ENCODE peak calls at places on chromosomes 13 and 19, in nine cellular contexts. One of them, this sample, is unnamed.

GRCh38 chr13:66660013-66660804 is 569.9 kb downstream of the PCDH9 start:
- DNase-seq in lung: no peak
- DNase-seq in transverse colon: no peak
- DNase-seq in AG04450: no peak
- DNase-seq in CD8-positive, alpha-beta T cell: no peak
- DNase-seq in ascending aorta: no peak
- DNase-seq in heart left ventricle: no peak
- DNase-seq in breast epithelium: no peak
- DNase-seq in cardiac muscle cell: peak; percentile 54
- DNase-seq in this sample: no peak

GRCh38 chr19:6564393-6564792 is 26.6 kb downstream of the CD70 start:
- DNase-seq in lung: no peak
- DNase-seq in transverse colon: no peak
- DNase-seq in AG04450: no peak
- DNase-seq in CD8-positive, alpha-beta T cell: no peak
- DNase-seq in ascending aorta: no peak
- DNase-seq in heart left ventricle: no peak
- DNase-seq in breast epithelium: no peak
- DNase-seq in cardiac muscle cell: peak; percentile 20
- DNase-seq in this sample: no peak

GRCh38 chr19:39498262-39499081 is at the start of gene DLL3:
- DNase-seq in lung: no peak
- DNase-seq in transverse colon: no peak
- DNase-seq in AG04450: no peak
- DNase-seq in CD8-positive, alpha-beta T cell: no peak
- DNase-seq in ascending aorta: no peak
- DNase-seq in heart left ventricle: no peak
- DNase-seq in breast epithelium: no peak
- DNase-seq in cardiac muscle cell: no peak
- DNase-seq in this sample: no peak

GRCh38 chr19:19606021-19606420 is 12.5 kb downstream of the PBX4 start:
- DNase-seq in lung: no peak
- DNase-seq in transverse colon: peak; percentile 74
- DNase-seq in AG04450: no peak
- DNase-seq in CD8-positive, alpha-beta T cell: peak; percentile 54
- DNase-seq in ascending aorta: no peak
- DNase-seq in heart left ventricle: no peak
- DNase-seq in breast epithelium: no peak
- DNase-seq in cardiac muscle cell: no peak
- DNase-seq in this sample: no peak

GRCh38 chr13:27868639-27869435 is 51.0 kb upstream of the PDX1 start:
- DNase-seq in lung: no peak
- DNase-seq in transverse colon: no peak
- DNase-seq in AG04450: no peak
- DNase-seq in CD8-positive, alpha-beta T cell: no peak
- DNase-seq in ascending aorta: no peak
- DNase-seq in heart left ventricle: no peak
- DNase-seq in breast epithelium: no peak
- DNase-seq in cardiac muscle cell: peak; percentile 19
- DNase-seq in this sample: no peak

GRCh38 chr13:79282976-79283375 is 123.1 kb downstream of the RBM26 start:
- DNase-seq in lung: no peak
- DNase-seq in transverse colon: no peak
- DNase-seq in AG04450: no peak
- DNase-seq in CD8-positive, alpha-beta T cell: no peak
- DNase-seq in ascending aorta: no peak
- DNase-seq in heart left ventricle: no peak
- DNase-seq in breast epithelium: no peak
- DNase-seq in cardiac muscle cell: peak; percentile 3
- DNase-seq in this sample: no peak

GRCh38 chr13:48920730-48921129 is 55.0 kb upstream of the FNDC3A start:
- DNase-seq in lung: no peak
- DNase-seq in transverse colon: no peak
- DNase-seq in AG04450: no peak
- DNase-seq in CD8-positive, alpha-beta T cell: no peak
- DNase-seq in ascending aorta: no peak
- DNase-seq in heart left ventricle: no peak
- DNase-seq in breast epithelium: no peak
- DNase-seq in cardiac muscle cell: no peak
- DNase-seq in this sample: no peak

GRCh38 chr13:63625869-63626268 is 2210.2 kb upstream of the PCDH20 start:
- DNase-seq in lung: no peak
- DNase-seq in transverse colon: no peak
- DNase-seq in AG04450: no peak
- DNase-seq in CD8-positive, alpha-beta T cell: no peak
- DNase-seq in ascending aorta: no peak
- DNase-seq in heart left ventricle: no peak
- DNase-seq in breast epithelium: no peak
- DNase-seq in cardiac muscle cell: no peak
- DNase-seq in this sample: no peak

GRCh38 chr13:21060063-21060826 is 1.1 kb downstream of the LATS2 start:
- DNase-seq in lung: no peak
- DNase-seq in transverse colon: peak; percentile 25
- DNase-seq in AG04450: no peak
- DNase-seq in CD8-positive, alpha-beta T cell: no peak
- DNase-seq in ascending aorta: no peak
- DNase-seq in heart left ventricle: peak; percentile 44
- DNase-seq in breast epithelium: no peak
- DNase-seq in cardiac muscle cell: peak; percentile 63
- DNase-seq in this sample: peak; percentile 72

GRCh38 chr19:2629491-2630351 is 72.8 kb downstream of the GNG7 start:
- DNase-seq in lung: no peak
- DNase-seq in transverse colon: no peak
- DNase-seq in AG04450: no peak
- DNase-seq in CD8-positive, alpha-beta T cell: no peak
- DNase-seq in ascending aorta: no peak
- DNase-seq in heart left ventricle: no peak
- DNase-seq in breast epithelium: no peak
- DNase-seq in cardiac muscle cell: peak; percentile 29
- DNase-seq in this sample: no peak

GRCh38 chr13:27004389-27004788 is 167.2 kb downstream of the USP12 start:
- DNase-seq in lung: no peak
- DNase-seq in transverse colon: no peak
- DNase-seq in AG04450: no peak
- DNase-seq in CD8-positive, alpha-beta T cell: no peak
- DNase-seq in ascending aorta: no peak
- DNase-seq in heart left ventricle: no peak
- DNase-seq in breast epithelium: no peak
- DNase-seq in cardiac muscle cell: no peak
- DNase-seq in this sample: no peak

GRCh38 chr13:21556051-21556450 is 47.9 kb downstream of the MICU2 start:
- DNase-seq in lung: no peak
- DNase-seq in transverse colon: no peak
- DNase-seq in AG04450: no peak
- DNase-seq in CD8-positive, alpha-beta T cell: no peak
- DNase-seq in ascending aorta: no peak
- DNase-seq in heart left ventricle: no peak
- DNase-seq in breast epithelium: no peak
- DNase-seq in cardiac muscle cell: peak; percentile 21
- DNase-seq in this sample: no peak

DNA sequence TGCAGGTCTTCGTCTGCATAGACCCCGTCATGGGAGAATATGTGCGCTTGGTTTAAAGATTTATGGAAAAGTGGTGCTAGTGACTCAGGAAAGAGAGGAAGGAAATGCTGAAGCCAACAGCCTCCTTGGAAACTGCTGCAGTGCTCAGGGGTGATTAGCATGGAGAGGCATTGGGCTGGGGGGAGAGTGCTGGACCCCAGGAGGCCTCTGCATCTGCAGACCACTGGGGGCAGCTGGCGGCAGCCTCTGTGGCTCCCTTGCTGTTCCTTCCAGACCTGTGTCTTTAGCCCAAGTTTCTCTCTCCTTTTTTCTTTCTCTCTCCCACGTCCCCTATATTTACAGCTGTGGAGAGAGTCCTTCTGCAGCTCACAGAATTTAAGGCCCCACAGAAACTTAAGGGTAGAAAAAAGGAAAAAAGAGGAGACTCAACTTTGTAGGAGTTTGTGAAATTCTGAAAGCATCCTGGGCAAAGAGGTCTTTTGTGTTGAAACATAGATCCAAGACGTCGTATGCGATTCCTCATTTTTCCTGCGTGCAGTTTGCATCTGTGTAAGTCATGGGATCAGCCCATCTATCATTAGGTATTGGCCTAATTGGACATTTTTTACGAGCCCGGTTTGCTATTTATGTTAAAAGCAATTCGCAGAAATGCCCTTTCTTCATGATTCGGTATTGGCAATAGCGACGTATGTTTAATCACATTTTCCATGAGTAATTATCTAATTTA is 116.2 kb upstream of the ZNF536 start:
- DNase-seq in lung: no peak
- DNase-seq in transverse colon: no peak
- DNase-seq in AG04450: no peak
- DNase-seq in CD8-positive, alpha-beta T cell: no peak
- DNase-seq in ascending aorta: no peak
- DNase-seq in heart left ventricle: no peak
- DNase-seq in breast epithelium: no peak
- DNase-seq in cardiac muscle cell: no peak
- DNase-seq in this sample: no peak
- TF ChIP-seq CTCF in lung: no peak
- TF ChIP-seq CTCF in transverse colon: no peak
- TF ChIP-seq CTCF in AG04450: no peak
- TF ChIP-seq CTCF in CD8-positive, alpha-beta T cell: no peak
- TF ChIP-seq CTCF in ascending aorta: no peak
- TF ChIP-seq CTCF in heart left ventricle: no peak
- TF ChIP-seq CTCF in breast epithelium: no peak
- TF ChIP-seq CTCF in cardiac muscle cell: no peak
- TF ChIP-seq CTCF in this sample: no peak

GRCh38 chr13:109669956-109670355 is 116.4 kb downstream of the IRS2 start:
- DNase-seq in lung: no peak
- DNase-seq in transverse colon: no peak
- DNase-seq in AG04450: no peak
- DNase-seq in CD8-positive, alpha-beta T cell: no peak
- DNase-seq in ascending aorta: no peak
- DNase-seq in heart left ventricle: no peak
- DNase-seq in breast epithelium: no peak
- DNase-seq in cardiac muscle cell: no peak
- DNase-seq in this sample: no peak

GRCh38 chr13:109672545-109672944 is 113.8 kb downstream of the IRS2 start:
- DNase-seq in lung: no peak
- DNase-seq in transverse colon: no peak
- DNase-seq in AG04450: no peak
- DNase-seq in CD8-positive, alpha-beta T cell: no peak
- DNase-seq in ascending aorta: no peak
- DNase-seq in heart left ventricle: no peak
- DNase-seq in breast epithelium: no peak
- DNase-seq in cardiac muscle cell: no peak
- DNase-seq in this sample: no peak

GRCh38 chr13:109671919-109672318 is 114.5 kb downstream of the IRS2 start:
- DNase-seq in lung: no peak
- DNase-seq in transverse colon: no peak
- DNase-seq in AG04450: no peak
- DNase-seq in CD8-positive, alpha-beta T cell: no peak
- DNase-seq in ascending aorta: no peak
- DNase-seq in heart left ventricle: no peak
- DNase-seq in breast epithelium: no peak
- DNase-seq in cardiac muscle cell: no peak
- DNase-seq in this sample: no peak

GRCh38 chr13:109669234-109669612 is 117.2 kb downstream of the IRS2 start:
- DNase-seq in lung: no peak
- DNase-seq in transverse colon: no peak
- DNase-seq in AG04450: no peak
- DNase-seq in CD8-positive, alpha-beta T cell: no peak
- DNase-seq in ascending aorta: no peak
- DNase-seq in heart left ventricle: no peak
- DNase-seq in breast epithelium: no peak
- DNase-seq in cardiac muscle cell: no peak
- DNase-seq in this sample: no peak

GRCh38 chr13:109670776-109671175 is 115.6 kb downstream of the IRS2 start:
- DNase-seq in lung: no peak
- DNase-seq in transverse colon: no peak
- DNase-seq in AG04450: no peak
- DNase-seq in CD8-positive, alpha-beta T cell: no peak
- DNase-seq in ascending aorta: no peak
- DNase-seq in heart left ventricle: no peak
- DNase-seq in breast epithelium: no peak
- DNase-seq in cardiac muscle cell: no peak
- DNase-seq in this sample: no peak
- H3K27ac ChIP-seq in lung: no peak overlapping the region
- H3K27ac ChIP-seq in transverse colon: no peak overlapping the region
- H3K27ac ChIP-seq in AG04450: no peak overlapping the region
- H3K27ac ChIP-seq in CD8-positive, alpha-beta T cell: no peak overlapping the region
- H3K27ac ChIP-seq in ascending aorta: no peak overlapping the region
- H3K27ac ChIP-seq in heart left ventricle: no peak overlapping the region
- H3K27ac ChIP-seq in breast epithelium: no peak overlapping the region
- H3K27ac ChIP-seq in cardiac muscle cell: no peak overlapping the region
- H3K27ac ChIP-seq in this sample: no peak overlapping the region

DNA sequence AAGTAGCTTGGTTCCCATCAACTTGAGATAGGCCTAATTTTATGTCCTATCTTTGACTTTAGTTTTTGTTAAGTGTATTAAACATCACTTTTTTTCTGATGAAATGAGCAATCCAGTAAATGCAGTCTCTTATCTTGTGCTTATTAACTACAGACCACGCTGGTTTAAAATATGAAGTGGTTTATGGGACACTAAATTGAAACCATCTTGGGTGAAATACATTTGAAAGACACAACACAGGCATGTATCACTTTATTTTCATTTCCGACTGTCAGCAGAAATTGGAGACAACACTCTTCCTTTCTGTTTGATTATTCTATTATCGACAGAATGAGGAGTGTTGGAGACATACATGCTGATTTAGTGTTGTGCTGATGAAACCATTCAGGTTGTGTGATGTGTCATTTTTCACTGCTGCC is 447.7 kb downstream of the GPC6 start:
- DNase-seq in lung: no peak
- DNase-seq in transverse colon: no peak
- DNase-seq in AG04450: no peak
- DNase-seq in CD8-positive, alpha-beta T cell: no peak
- DNase-seq in ascending aorta: no peak
- DNase-seq in heart left ventricle: no peak
- DNase-seq in breast epithelium: no peak
- DNase-seq in cardiac muscle cell: no peak
- DNase-seq in this sample: no peak
- TF ChIP-seq CTCF in lung: no peak
- TF ChIP-seq CTCF in transverse colon: no peak
- TF ChIP-seq CTCF in AG04450: no peak
- TF ChIP-seq CTCF in CD8-positive, alpha-beta T cell: no peak
- TF ChIP-seq CTCF in ascending aorta: no peak
- TF ChIP-seq CTCF in heart left ventricle: no peak
- TF ChIP-seq CTCF in breast epithelium: no peak
- TF ChIP-seq CTCF in cardiac muscle cell: no peak
- TF ChIP-seq CTCF in this sample: no peak

GRCh38 chr13:52061587-52061986 is 37.1 kb downstream of the UTP14C start:
- DNase-seq in lung: no peak
- DNase-seq in transverse colon: no peak
- DNase-seq in AG04450: no peak
- DNase-seq in CD8-positive, alpha-beta T cell: no peak
- DNase-seq in ascending aorta: no peak
- DNase-seq in heart left ventricle: peak; percentile 16
- DNase-seq in breast epithelium: no peak
- DNase-seq in cardiac muscle cell: peak; percentile 7
- DNase-seq in this sample: no peak
- H3K27ac ChIP-seq in lung: peak overlapping the region; percentile 54
- H3K27ac ChIP-seq in transverse colon: no peak overlapping the region
- H3K27ac ChIP-seq in AG04450: no peak overlapping the region
- H3K27ac ChIP-seq in CD8-positive, alpha-beta T cell: no peak overlapping the region
- H3K27ac ChIP-seq in ascending aorta: no peak overlapping the region
- H3K27ac ChIP-seq in heart left ventricle: peak overlapping the region; percentile 73
- H3K27ac ChIP-seq in breast epithelium: peak overlapping the region; percentile 22
- H3K27ac ChIP-seq in cardiac muscle cell: no peak overlapping the region
- H3K27ac ChIP-seq in this sample: no peak overlapping the region